ENCODE peak calls at places on chromosome 10, in four cellular contexts. S is CD8-positive, alpha-beta memory T cell; M is GM23248; H is SJSA1. G is an unnamed sample. For H3K4me1, the result is how much of the 10 kb centered on the place peaks cover.

GRCh38 chr10:12048547-12048946 is 5.9 kb upstream of the UPF2 start:
- DNase-seq in M (no peak), H (no peak), S (no peak), G (no peak)

GRCh38 chr10:52992569-52992968 is 220.0 kb upstream of the MBL2 start:
- DNase-seq in H (no peak), M (no peak), S (no peak), G (no peak)

GRCh38 chr10:97903128-97904025 is 53.7 kb downstream of the GOLGA7B start:
- DNase-seq in H (no peak), S (no peak), M (no peak), G (no peak)

GRCh38 chr10:42951486-42952251 is 125.2 kb upstream of the RET start:
- DNase-seq in S (no peak), M (peak), H (no peak), G (no peak)

GRCh38 chr10:11515596-11516418 is 95.6 kb downstream of the USP6NL start:
- DNase-seq in M (peak), S (peak), H (peak), G (no peak)

GRCh38 chr10:83764681-83765080 is 374.6 kb upstream of the GHITM start:
- DNase-seq in M (no peak), H (peak), S (no peak), G (no peak)

GRCh38 chr10:110279062-110279986 is 25.4 kb downstream of the SMNDC1 start:
- DNase-seq in H (peak), S (peak), M (peak), G (peak)

GRCh38 chr10:129373231-129373630 is 93.8 kb upstream of the MGMT start:
- DNase-seq in S (no peak), M (no peak), H (no peak), G (no peak)

GRCh38 chr10:120948889-120949382 is 97.8 kb downstream of the WDR11 start:
- DNase-seq in M (peak), S (peak), H (peak), G (peak)

GRCh38 chr10:126302831-126303230 is 85.4 kb downstream of the ADAM12 start:
- DNase-seq in S (no peak), M (peak), H (no peak), G (no peak)

GRCh38 chr10:24706479-24707118 is 17.1 kb downstream of the ARHGAP21 start:
- DNase-seq in M (peak), H (peak), S (no peak), G (no peak)

GRCh38 chr10:87626422-87626892 is 33.2 kb upstream of the PAPSS2 start:
- DNase-seq in H (no peak), M (no peak), S (no peak), G (no peak)

GRCh38 chr10:87619705-87620104 is 40.0 kb upstream of the PAPSS2 start:
- DNase-seq in H (no peak), S (no peak), M (peak), G (no peak)

GRCh38 chr10:87625658-87626057 is 34.0 kb upstream of the PAPSS2 start:
- DNase-seq in S (no peak), H (no peak), M (no peak), G (no peak)

GRCh38 chr10:87622290-87623004 is 37.2 kb upstream of the PAPSS2 start:
- DNase-seq in S (no peak), H (no peak), M (no peak), G (no peak)

DNA sequence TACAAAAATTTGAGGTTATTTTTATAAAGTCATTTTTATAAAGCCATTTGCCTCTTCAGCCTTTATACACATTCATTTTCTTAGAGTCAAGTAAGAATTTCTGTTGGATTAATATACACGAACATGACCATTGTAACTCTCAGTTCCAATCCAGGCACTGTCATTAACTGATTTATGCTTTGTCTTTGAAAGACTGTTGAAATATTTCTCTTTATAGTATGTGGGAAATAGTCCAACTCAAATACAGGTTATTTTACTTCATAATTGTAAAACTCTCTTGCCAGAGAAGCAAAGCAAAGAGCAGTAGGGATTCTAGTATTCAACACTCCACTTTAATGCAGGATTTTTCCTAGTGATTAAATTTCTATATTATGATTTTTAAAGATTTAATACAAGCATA is 36.5 kb upstream of the PAPSS2 start:
- DNase-seq in M (no peak), H (no peak), S (no peak), G (no peak)
- H3K4me1 ChIP-seq in M (under half), H (under half), S (under half), G (under half)

DNA sequence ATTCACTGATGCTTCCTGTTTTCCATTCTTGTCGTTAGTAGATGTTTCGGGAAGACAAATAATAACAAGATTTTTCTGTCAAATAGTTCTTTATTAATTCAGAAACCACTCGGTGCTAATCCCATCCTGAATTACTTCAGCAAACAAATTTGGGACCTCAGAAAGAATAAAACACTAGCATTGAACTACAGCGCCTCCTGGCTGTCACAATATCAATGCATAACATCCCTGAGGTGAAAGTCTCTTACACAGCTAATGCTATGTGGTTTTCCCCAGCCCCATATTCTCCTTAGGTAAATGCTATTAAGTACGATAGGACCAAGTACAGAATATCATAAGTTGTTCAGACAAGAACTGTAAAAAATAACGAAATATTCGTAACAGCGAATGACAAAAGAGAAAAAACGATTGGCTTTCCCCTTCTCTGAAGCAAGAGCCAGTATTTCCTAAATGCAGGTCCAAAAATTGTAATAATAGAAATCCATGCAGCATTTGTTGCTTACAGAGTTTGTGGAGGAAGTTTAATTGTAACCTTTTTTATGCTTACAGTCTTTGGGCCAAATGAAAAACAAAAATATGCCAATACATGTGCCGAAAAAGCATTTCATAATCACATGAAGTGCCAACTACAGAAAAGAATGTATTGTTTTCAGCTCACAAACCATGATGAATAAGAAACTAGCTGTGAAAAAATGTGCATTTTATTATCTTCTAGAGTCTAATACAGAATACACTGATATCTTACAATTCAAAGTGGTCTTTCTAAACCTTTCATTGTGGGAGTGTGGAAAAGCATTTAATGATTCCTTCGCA is 47.3 kb downstream of the MYPN start:
- DNase-seq in H (peak), M (peak), S (peak), G (peak)
- H3K4me1 ChIP-seq in H (under half), M (under half), S (under half), G (under half)

GRCh38 chr10:79248341-79248931 is 98.8 kb upstream of the PPIF start:
- DNase-seq in S (no peak), H (no peak), M (no peak), G (no peak)
- H3K4me1 ChIP-seq in S (half or more), H (under half), M (under half), G (under half)

GRCh38 chr10:69214666-69215131 is 5.4 kb upstream of the HKDC1 start:
- DNase-seq in H (no peak), M (no peak), S (no peak), G (no peak)

GRCh38 chr10:69218831-69219230 is 1.3 kb upstream of the HKDC1 start:
- DNase-seq in H (no peak), M (peak), S (no peak), G (no peak)

GRCh38 chr10:69217119-69217754 is 2.9 kb upstream of the HKDC1 start:
- DNase-seq in S (no peak), H (no peak), M (peak), G (no peak)

GRCh38 chr10:69215405-69216176 is 4.5 kb upstream of the HKDC1 start:
- DNase-seq in M (no peak), H (no peak), S (no peak), G (no peak)

GRCh38 chr10:69216577-69217118 is 3.5 kb upstream of the HKDC1 start:
- DNase-seq in S (no peak), H (no peak), M (no peak), G (no peak)
- H3K4me1 ChIP-seq in S (under half), H (under half), M (under half), G (under half)

GRCh38 chr10:95404460-95404858 is 113.7 kb upstream of the PDLIM1 start:
- DNase-seq in H (no peak), S (no peak), M (no peak), G (no peak)

GRCh38 chr10:95401704-95402469 is 111.1 kb upstream of the PDLIM1 start:
- DNase-seq in H (no peak), S (no peak), M (no peak), G (no peak)

GRCh38 chr10:95405655-95406054 is 114.9 kb upstream of the PDLIM1 start:
- DNase-seq in S (no peak), M (no peak), H (no peak), G (no peak)

GRCh38 chr10:95404864-95405263 is 114.1 kb upstream of the PDLIM1 start:
- DNase-seq in S (no peak), M (no peak), H (no peak), G (no peak)

DNA sequence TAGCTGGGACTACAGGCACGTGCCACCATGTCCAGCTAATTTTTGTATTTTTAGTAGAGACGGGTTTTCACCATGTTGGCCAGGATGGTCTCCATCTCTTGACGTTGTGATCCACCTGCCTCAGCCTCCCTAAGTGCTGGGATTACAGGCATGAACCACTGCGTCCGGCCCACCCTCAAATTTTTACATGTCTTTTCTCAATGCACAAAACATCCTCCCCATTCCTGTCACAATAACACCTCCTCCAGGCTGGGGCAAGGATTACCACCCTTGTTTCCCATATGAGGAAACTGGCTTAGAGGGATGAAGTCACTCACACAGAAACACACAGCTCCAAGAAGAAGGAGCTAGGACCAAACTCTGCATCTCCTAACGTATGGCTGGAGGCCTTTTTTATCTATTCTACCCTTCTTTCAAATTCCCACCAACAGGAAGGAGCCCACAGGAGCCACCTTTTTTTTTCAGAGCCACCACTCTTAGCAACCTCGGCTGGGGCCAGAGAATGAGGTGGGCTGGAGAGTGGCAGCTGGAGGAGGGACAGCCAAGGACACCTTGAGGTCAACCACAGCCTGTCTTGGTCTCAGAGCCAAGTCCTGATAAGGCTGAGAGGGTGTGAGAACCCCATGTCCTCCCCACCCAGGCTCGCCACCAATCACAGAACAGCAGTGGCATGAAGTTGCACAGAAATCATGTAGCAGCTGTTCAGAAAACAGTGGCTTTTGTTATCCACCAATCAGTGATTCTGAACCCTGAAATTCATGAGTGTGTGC is 113.1 kb upstream of the PDLIM1 start:
- DNase-seq in M (no peak), H (no peak), S (no peak), G (no peak)
- H3K4me1 ChIP-seq in M (under half), H (under half), S (under half), G (under half)

DNA sequence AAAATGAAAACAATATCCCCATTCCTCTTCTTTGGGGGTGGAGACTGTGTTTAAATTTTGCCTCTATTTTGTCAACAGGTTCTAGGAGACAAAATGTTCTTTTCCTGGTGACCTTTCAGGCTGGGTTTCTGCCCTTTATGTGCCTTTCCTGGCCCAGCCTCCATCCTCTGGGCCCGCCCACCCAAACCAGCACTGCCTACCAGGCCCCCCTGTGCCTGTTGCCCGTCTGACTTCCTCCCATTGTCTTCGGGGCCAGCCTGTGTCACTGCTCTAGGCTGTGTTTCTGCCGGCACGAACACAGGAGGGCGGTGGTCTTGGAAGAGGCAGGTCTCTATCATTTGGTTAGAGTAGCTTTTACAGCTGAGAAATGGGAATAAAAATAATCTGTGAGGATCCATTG is 13.9 kb downstream of the TSPAN14 start:
- DNase-seq in H (peak), S (peak), M (no peak), G (peak)
- H3K4me1 ChIP-seq in H (half or more), S (half or more), M (under half), G (half or more)